ENCODE peak calls at places on chromosome 4, in seven cellular contexts. N is PC-3, H is heart left ventricle, P is lower leg skin, J is A549, V is WTC11, I is MM.1S. L is an unnamed sample.

GRCh38 chr4:128639586-128640270 is 169.8 kb upstream of the JADE1 start:
- DNase-seq in N (no peak), H (no peak), P (no peak), J (no peak), V (no peak), I (no peak), L (no peak)

GRCh38 chr4:86928400-86929255 is 6.2 kb upstream of the AFF1 start:
- DNase-seq in N (no peak), H (no peak), P (peak), J (no peak), V (no peak), I (no peak), L (no peak)

GRCh38 chr4:16227462-16227868 is 1.2 kb upstream of the TAPT1 start:
- DNase-seq in N (peak), H (peak), P (peak), J (no peak), V (no peak), I (peak), L (no peak)

GRCh38 chr4:83548151-83548905 is 12.4 kb downstream of the GPAT3 start:
- DNase-seq in N (peak), H (peak), P (peak), J (peak), V (no peak), I (no peak), L (no peak)

GRCh38 chr4:57071340-57071739 is 38.8 kb downstream of the IGFBP7 start:
- DNase-seq in N (no peak), H (no peak), P (no peak), J (no peak), V (no peak), I (no peak), L (no peak)

GRCh38 chr4:38745881-38746280 is 36.9 kb downstream of the TLR10 start:
- DNase-seq in N (no peak), H (no peak), P (no peak), J (no peak), V (no peak), I (no peak), L (no peak)

GRCh38 chr4:57866468-57867173 is 756.4 kb upstream of the IGFBP7 start:
- DNase-seq in N (no peak), H (no peak), P (no peak), J (no peak), V (no peak), I (no peak), L (no peak)

GRCh38 chr4:6917445-6918241 is 8.0 kb downstream of the TBC1D14 start:
- DNase-seq in N (peak), H (peak), P (peak), J (peak), V (peak), I (no peak), L (no peak)

GRCh38 chr4:38145741-38146140 is 185.5 kb downstream of the PTTG2 start:
- DNase-seq in N (peak), H (no peak), P (no peak), J (no peak), V (no peak), I (no peak), L (no peak)

GRCh38 chr4:138592801-138593200 is 350.7 kb upstream of the SLC7A11 start:
- DNase-seq in N (no peak), H (no peak), P (no peak), J (no peak), V (no peak), I (no peak), L (no peak)

GRCh38 chr4:86980230-86980629 is 45.4 kb downstream of the AFF1 start:
- DNase-seq in N (no peak), H (no peak), P (no peak), J (no peak), V (no peak), I (no peak), L (no peak)

GRCh38 chr4:2688281-2688680 is 67.9 kb downstream of the TNIP2 start:
- DNase-seq in N (no peak), H (no peak), P (peak), J (no peak), V (no peak), I (no peak), L (no peak)

GRCh38 chr4:138561906-138562305 is 319.8 kb upstream of the SLC7A11 start:
- DNase-seq in N (no peak), H (peak), P (no peak), J (no peak), V (no peak), I (no peak), L (no peak)

GRCh38 chr4:159922119-159922518 is 819.2 kb downstream of the RAPGEF2 start:
- DNase-seq in N (no peak), H (no peak), P (no peak), J (no peak), V (no peak), I (no peak), L (no peak)

GRCh38 chr4:82677327-82677726 is 115.5 kb upstream of the TMEM150C start:
- DNase-seq in N (peak), H (no peak), P (no peak), J (no peak), V (no peak), I (no peak), L (peak)

GRCh38 chr4:3427706-3428446 is 13.9 kb upstream of the HGFAC start:
- DNase-seq in N (no peak), H (no peak), P (no peak), J (no peak), V (no peak), I (no peak), L (no peak)

GRCh38 chr4:128570380-128570779 is 239.1 kb upstream of the JADE1 start:
- DNase-seq in N (peak), H (no peak), P (peak), J (no peak), V (no peak), I (no peak), L (no peak)

GRCh38 chr4:186024637-186025320 is 44.2 kb upstream of the TLR3 start:
- DNase-seq in N (no peak), H (no peak), P (no peak), J (no peak), V (no peak), I (no peak), L (no peak)

GRCh38 chr4:19791422-19792113 is 460.1 kb upstream of the SLIT2 start:
- DNase-seq in N (peak), H (no peak), P (no peak), J (no peak), V (no peak), I (no peak), L (no peak)
- TF ChIP-seq CTCF in N (peak), H (no peak), P (no peak), J (no peak), V (no peak), I (no peak), L (no peak)

GRCh38 chr4:109574443-109574850 is 14.4 kb downstream of the MCUB start:
- DNase-seq in N (peak), H (no peak), P (no peak), J (peak), V (no peak), I (no peak), L (no peak)
- TF ChIP-seq CTCF in N (peak), H (peak), P (no peak), J (peak), V (no peak), I (no peak), L (no peak)

GRCh38 chr4:170872794-170873193 is 783.0 kb upstream of the AADAT start:
- DNase-seq in N (no peak), H (no peak), P (no peak), J (no peak), V (no peak), I (no peak), L (no peak)

DNA sequence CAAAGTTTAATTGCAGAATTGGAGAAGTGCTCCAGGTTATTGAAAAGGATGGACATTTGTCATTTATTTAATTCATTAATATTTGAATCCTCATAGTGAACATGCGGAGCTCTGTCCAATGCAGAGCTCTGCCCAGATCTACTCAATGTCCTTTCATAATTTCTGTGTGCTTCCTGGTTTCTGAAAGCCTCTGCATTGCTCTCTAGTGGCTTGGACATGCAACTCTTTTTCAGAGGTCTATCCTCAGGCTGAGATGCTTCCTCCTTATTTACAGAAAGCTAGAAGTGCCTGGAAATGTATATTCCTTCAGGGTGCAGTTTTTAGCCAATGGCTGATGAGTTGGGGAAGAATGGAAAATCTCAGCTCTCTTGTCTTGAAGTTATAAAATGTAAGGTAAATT is 786.1 kb upstream of the AADAT start:
- DNase-seq in N (peak), H (no peak), P (no peak), J (no peak), V (no peak), I (no peak), L (no peak)
- TF ChIP-seq CTCF in N (peak), H (no peak), P (no peak), J (no peak), V (no peak), I (no peak), L (no peak)

GRCh38 chr4:130563185-130563890 is 1467.4 kb downstream of the C4orf33 start:
- DNase-seq in N (peak), H (peak), P (no peak), J (peak), V (peak), I (peak), L (peak)
- TF ChIP-seq CTCF in N (peak), H (no peak), P (no peak), J (peak), V (peak), I (peak), L (no peak)

GRCh38 chr4:1345905-1346780 is 865 bp upstream of the UVSSA start:
- DNase-seq in N (peak), H (peak), P (peak), J (peak), V (peak), I (peak), L (peak)
- TF ChIP-seq CTCF in N (peak), H (no peak), P (no peak), J (no peak), V (no peak), I (peak), L (no peak)

DNA sequence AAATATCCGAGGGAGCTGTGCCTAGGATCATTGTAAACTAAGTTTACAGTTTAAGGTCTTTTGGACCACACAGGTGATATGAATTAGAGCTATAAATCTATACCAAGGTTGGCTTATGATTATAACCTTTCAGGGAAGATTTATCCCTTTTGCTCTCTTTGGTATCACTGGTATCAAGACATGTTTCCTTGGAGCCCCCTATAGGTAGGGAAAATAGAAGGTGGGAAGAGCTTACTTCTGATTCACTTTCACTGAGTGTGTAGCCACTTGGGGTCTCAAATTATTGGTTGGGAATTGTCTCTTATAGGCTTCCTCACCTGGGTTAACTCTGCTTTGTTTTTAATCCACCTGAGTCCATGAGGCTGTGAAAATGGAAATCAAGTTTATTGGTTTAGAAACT is 262.1 kb upstream of the NR3C2 start:
- DNase-seq in N (peak), H (no peak), P (no peak), J (no peak), V (no peak), I (no peak), L (no peak)
- TF ChIP-seq CTCF in N (peak), H (no peak), P (no peak), J (no peak), V (no peak), I (no peak), L (no peak)

DNA sequence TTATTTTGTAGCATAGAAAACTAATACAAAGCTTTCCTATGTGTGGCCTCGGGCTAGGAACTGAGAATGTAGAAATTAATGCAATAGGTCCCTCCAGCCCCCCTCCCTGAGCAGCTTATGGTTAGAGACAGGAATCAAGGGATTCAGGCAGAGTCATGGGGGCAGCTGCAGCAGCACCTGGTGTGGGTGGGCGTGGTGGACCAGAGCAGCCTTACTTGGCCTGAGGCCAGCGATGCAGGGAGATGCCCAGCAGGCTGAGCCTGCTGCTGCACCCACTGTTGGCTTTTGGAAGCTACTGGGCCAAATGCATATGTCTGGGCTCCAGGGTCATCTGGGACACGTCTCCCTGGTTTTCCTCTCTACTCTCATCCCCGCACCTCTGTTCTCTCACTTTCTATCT is 74.0 kb downstream of the STK32B start:
- DNase-seq in N (no peak), H (no peak), P (no peak), J (no peak), V (no peak), I (no peak), L (no peak)
- TF ChIP-seq CTCF in N (no peak), H (no peak), P (no peak), J (no peak), V (no peak), I (no peak), L (no peak)

GRCh38 chr4:20249333-20249732 is 2.4 kb upstream of the SLIT2 start:
- DNase-seq in N (peak), H (no peak), P (no peak), J (no peak), V (no peak), I (peak), L (no peak)
- TF ChIP-seq CTCF in N (peak), H (no peak), P (no peak), J (no peak), V (no peak), I (peak), L (no peak)

GRCh38 chr4:145887241-145887964 is 51.2 kb downstream of the ZNF827 start:
- DNase-seq in N (peak), H (peak), P (peak), J (no peak), V (no peak), I (no peak), L (no peak)

GRCh38 chr4:145890689-145891088 is 47.9 kb downstream of the ZNF827 start:
- DNase-seq in N (no peak), H (no peak), P (no peak), J (no peak), V (no peak), I (no peak), L (no peak)

GRCh38 chr4:145886871-145887240 is 51.8 kb downstream of the ZNF827 start:
- DNase-seq in N (no peak), H (no peak), P (no peak), J (no peak), V (no peak), I (no peak), L (no peak)

GRCh38 chr4:145885666-145886065 is 53.0 kb downstream of the ZNF827 start:
- DNase-seq in N (no peak), H (no peak), P (no peak), J (no peak), V (no peak), I (no peak), L (no peak)

GRCh38 chr4:145888393-145888792 is 50.2 kb downstream of the ZNF827 start:
- DNase-seq in N (peak), H (no peak), P (no peak), J (no peak), V (no peak), I (no peak), L (no peak)
- TF ChIP-seq CTCF in N (peak), H (no peak), P (no peak), J (no peak), V (peak), I (peak), L (no peak)